ENCODE peak calls at places on chromosomes 6 and 20, in eight cellular contexts. I is right cardiac atrium; S is retina; H is SK-N-MC; J is RWPE1; U is WTC11; L is amniotic epithelial cell; Q is activated CD4-positive, alpha-beta T cell treated with anti-CD3 and anti-CD28 coated beads for 48 hours. A is an unnamed sample.

GRCh38 chr20:18056174-18057105 is 1.3 kb downstream of the OVOL2 start:
- DNase-seq in J (no peak), I (no peak), L (no peak), S (peak), H (no peak), U (peak), Q (peak), A (peak)

GRCh38 chr20:43409041-43409913 is 48.4 kb upstream of the SRSF6 start:
- DNase-seq in L (peak), H (no peak), J (peak), Q (peak), S (peak), U (peak), I (no peak), A (peak)

GRCh38 chr6:138815221-138815620 is 19.3 kb downstream of the ECT2L start:
- DNase-seq in Q (no peak), J (no peak), U (no peak), I (no peak), S (no peak), H (no peak), L (no peak), A (no peak)

GRCh38 chr6:169160091-169160854 is 93.4 kb downstream of the THBS2 start:
- DNase-seq in H (no peak), S (no peak), U (no peak), Q (no peak), J (no peak), I (peak), L (no peak), A (no peak)

GRCh38 chr20:61253264-61253639 is 1.2 kb downstream of the CDH4 start:
- DNase-seq in Q (peak), H (no peak), J (peak), U (peak), S (no peak), I (no peak), L (peak), A (peak)

GRCh38 chr20:50032955-50033666 is 50.3 kb downstream of the SNAI1 start:
- DNase-seq in L (no peak), I (no peak), U (no peak), Q (no peak), J (no peak), H (no peak), S (no peak), A (no peak)

GRCh38 chr6:34791164-34791841 is 580 bp upstream of the BLTP3A start:
- DNase-seq in J (no peak), S (peak), Q (peak), H (no peak), L (peak), U (peak), I (peak), A (peak)

GRCh38 chr6:163620670-163621330 is 206.3 kb downstream of the QKI start:
- DNase-seq in I (no peak), S (no peak), L (no peak), Q (no peak), U (no peak), H (no peak), J (no peak), A (no peak)

GRCh38 chr6:15543262-15543917 is 119.4 kb downstream of the DTNBP1 start:
- DNase-seq in U (no peak), J (no peak), S (no peak), I (no peak), L (no peak), Q (no peak), H (no peak), A (no peak)

GRCh38 chr20:12199703-12200102 is 282.0 kb downstream of the BTBD3 start:
- DNase-seq in U (peak), J (no peak), H (no peak), Q (no peak), S (no peak), I (no peak), L (no peak), A (no peak)

GRCh38 chr6:111592726-111593515 is 12.8 kb downstream of the TRAF3IP2 start:
- DNase-seq in S (no peak), U (no peak), L (peak), H (no peak), J (no peak), I (no peak), Q (no peak), A (peak)

GRCh38 chr6:18861182-18861581 is 474.0 kb downstream of the RNF144B start:
- DNase-seq in J (peak), H (no peak), U (no peak), L (no peak), I (no peak), Q (no peak), S (no peak), A (peak)

GRCh38 chr6:89749918-89750317 is 69.7 kb downstream of the MDN1 start:
- DNase-seq in H (no peak), J (no peak), S (no peak), Q (no peak), U (no peak), L (no peak), I (no peak), A (no peak)

GRCh38 chr6:158506577-158506976 is 53.3 kb upstream of the TMEM181 start:
- DNase-seq in Q (no peak), I (no peak), J (no peak), S (no peak), L (peak), H (no peak), U (peak), A (no peak)

GRCh38 chr6:169337881-169338445 is 84.3 kb upstream of the THBS2 start:
- DNase-seq in J (no peak), Q (no peak), H (no peak), S (no peak), L (no peak), I (no peak), U (no peak), A (no peak)

A was measured in epithelial cell of esophagus.